ENCODE peak calls at places on chromosomes 16 and 17, in six cellular contexts. S is Calu3, I is C1 segment of cervical spinal cord, O is GM12891, X is left colon, N is SHP77. A is an unnamed sample.

GRCh38 chr17:48611681-48612455 is 1.1 kb upstream of the HOXB7 start:
- DNase-seq in S (peak), I (no peak), O (no peak), X (peak), N (peak), A (peak)

GRCh38 chr16:3889059-3889458 is 8.5 kb upstream of the CREBBP start:
- DNase-seq in S (no peak), I (no peak), O (no peak), X (no peak), N (no peak), A (no peak)

GRCh38 chr16:79316004-79316458 is 284.5 kb downstream of the MAF start:
- DNase-seq in S (no peak), I (no peak), O (peak), X (no peak), N (no peak), A (no peak)

GRCh38 chr17:2904135-2904534 is 107.9 kb downstream of the RAP1GAP2 start:
- DNase-seq in S (no peak), I (peak), O (no peak), X (no peak), N (no peak), A (peak)

GRCh38 chr17:34717092-34717491 is 137.7 kb downstream of the TMEM132E start:
- DNase-seq in S (no peak), I (no peak), O (no peak), X (no peak), N (no peak), A (no peak)

GRCh38 chr16:58551496-58551895 is 36.2 kb downstream of the SETD6 start:
- DNase-seq in S (no peak), I (no peak), O (no peak), X (no peak), N (no peak), A (no peak)

GRCh38 chr16:86960266-86960665 is 356.9 kb downstream of the C16orf95 start:
- DNase-seq in S (no peak), I (no peak), O (no peak), X (no peak), N (no peak), A (no peak)

GRCh38 chr16:75908718-75909117 is 182.4 kb upstream of the CPHXL start:
- DNase-seq in S (no peak), I (peak), O (no peak), X (no peak), N (no peak), A (no peak)

GRCh38 chr16:68778551-68779231 is 41.6 kb downstream of the CDH1 start:
- DNase-seq in S (peak), I (no peak), O (no peak), X (no peak), N (no peak), A (peak)

GRCh38 chr17:42484304-42484703 is 25.6 kb downstream of the ATP6V0A1 start:
- DNase-seq in S (no peak), I (no peak), O (peak), X (peak), N (no peak), A (no peak)

GRCh38 chr17:62781356-62781755 is 26.8 kb downstream of the MARCHF10 start:
- DNase-seq in S (no peak), I (no peak), O (no peak), X (no peak), N (no peak), A (no peak)

GRCh38 chr17:6448473-6448872 is 4.2 kb downstream of the PIMREG start:
- DNase-seq in S (no peak), I (no peak), O (no peak), X (no peak), N (no peak), A (no peak)

GRCh38 chr17:9529033-9529748 is 46.4 kb downstream of the STX8 start:
- DNase-seq in S (no peak), I (no peak), O (peak), X (no peak), N (no peak), A (no peak)

GRCh38 chr17:77449908-77450741 is 309.4 kb downstream of the SEC14L1 start:
- DNase-seq in S (peak), I (peak), O (no peak), X (peak), N (no peak), A (peak)

GRCh38 chr17:19335951-19336631 is 26.4 kb downstream of the B9D1 start:
- DNase-seq in S (no peak), I (no peak), O (no peak), X (no peak), N (no peak), A (peak)

GRCh38 chr17:74446551-74447500 is 14.9 kb downstream of the GPRC5C start:
- DNase-seq in S (no peak), I (peak), O (no peak), X (no peak), N (no peak), A (peak)

GRCh38 chr17:28282596-28282995 is 36.4 kb upstream of the TMEM97 start:
- DNase-seq in S (no peak), I (no peak), O (no peak), X (no peak), N (peak), A (peak)

GRCh38 chr16:17776888-17777287 is 306.1 kb upstream of the XYLT1 start:
- DNase-seq in S (no peak), I (peak), O (no peak), X (no peak), N (no peak), A (no peak)

GRCh38 chr16:24478401-24478800 is 61.0 kb upstream of the RBBP6 start:
- DNase-seq in S (no peak), I (no peak), O (no peak), X (no peak), N (no peak), A (no peak)

GRCh38 chr16:324451-325334 is 27.8 kb downstream of the AXIN1 start:
- DNase-seq in S (no peak), I (no peak), O (peak), X (peak), N (no peak), A (peak)

GRCh38 chr16:82881517-82881916 is 254.7 kb downstream of the CDH13 start:
- DNase-seq in S (no peak), I (no peak), O (no peak), X (no peak), N (no peak), A (no peak)

GRCh38 chr17:74842599-74843351 is 16.9 kb downstream of the GRIN2C start:
- DNase-seq in S (peak), I (peak), O (peak), X (peak), N (peak), A (peak)

GRCh38 chr17:1398900-1399299 is 1.1 kb downstream of the YWHAE start:
- DNase-seq in S (no peak), I (no peak), O (no peak), X (no peak), N (no peak), A (no peak)

GRCh38 chr17:80030730-80031410 is 4.8 kb downstream of the TBC1D16 start:
- DNase-seq in S (peak), I (peak), O (no peak), X (peak), N (peak), A (peak)

GRCh38 chr17:31388770-31389672 is 2.5 kb upstream of the RAB11FIP4 start:
- DNase-seq in S (peak), I (peak), O (peak), X (peak), N (peak), A (peak)

GRCh38 chr17:63423251-63423950 is 22.7 kb downstream of the CYB561 start:
- DNase-seq in S (no peak), I (no peak), O (no peak), X (no peak), N (no peak), A (no peak)

A was measured in thyroid gland.